ENCODE peak calls at places on chromosomes 4 and X, in ten cellular contexts. One of them, this sample, is unnamed.
A peak's percentile ranks its signal among the peaks of the same experiment; 100 is the strongest.

GRCh38 chr4:184021389-184021788 is 116.3 kb downstream of the STOX2 start:
- DNase-seq in NAMALWA: no peak
- DNase-seq in occipital lobe: no peak
- DNase-seq in ELR: no peak
- DNase-seq in NCI-H1694: no peak
- DNase-seq in activated T-cell treated with anti-CD3 and anti-CD28 coated beads for 24 hours: no peak
- DNase-seq in transverse colon: no peak
- DNase-seq in GM19239: no peak
- DNase-seq in tibial artery: no peak
- DNase-seq in neural progenitor cell: no peak
- DNase-seq in this sample: no peak

GRCh38 chr4:184534511-184535391 is 60.4 kb upstream of the IRF2 start:
- DNase-seq in NAMALWA: peak; percentile 73
- DNase-seq in occipital lobe: no peak
- DNase-seq in ELR: peak; percentile 59
- DNase-seq in NCI-H1694: no peak
- DNase-seq in activated T-cell treated with anti-CD3 and anti-CD28 coated beads for 24 hours: no peak
- DNase-seq in transverse colon: no peak
- DNase-seq in GM19239: peak; percentile 35
- DNase-seq in tibial artery: no peak
- DNase-seq in neural progenitor cell: no peak
- DNase-seq in this sample: no peak

GRCh38 chr4:8348071-8348470 is 78.5 kb downstream of the HTRA3 start:
- DNase-seq in NAMALWA: no peak
- DNase-seq in occipital lobe: no peak
- DNase-seq in ELR: no peak
- DNase-seq in NCI-H1694: no peak
- DNase-seq in activated T-cell treated with anti-CD3 and anti-CD28 coated beads for 24 hours: no peak
- DNase-seq in transverse colon: no peak
- DNase-seq in GM19239: no peak
- DNase-seq in tibial artery: peak; percentile 10
- DNase-seq in neural progenitor cell: no peak
- DNase-seq in this sample: no peak

GRCh38 chrX:78555401-78555980 is 103.6 kb downstream of the RTL3 start:
- DNase-seq in NAMALWA: peak; percentile 39
- DNase-seq in occipital lobe: no peak
- DNase-seq in ELR: peak; percentile 2
- DNase-seq in NCI-H1694: no peak
- DNase-seq in activated T-cell treated with anti-CD3 and anti-CD28 coated beads for 24 hours: no peak
- DNase-seq in transverse colon: no peak
- DNase-seq in GM19239: no peak
- DNase-seq in tibial artery: no peak
- DNase-seq in neural progenitor cell: no peak
- DNase-seq in this sample: no peak

GRCh38 chr4:14092741-14093140 is 465.2 kb upstream of the BOD1L1 start:
- DNase-seq in NAMALWA: no peak
- DNase-seq in occipital lobe: no peak
- DNase-seq in ELR: no peak
- DNase-seq in NCI-H1694: no peak
- DNase-seq in activated T-cell treated with anti-CD3 and anti-CD28 coated beads for 24 hours: no peak
- DNase-seq in transverse colon: no peak
- DNase-seq in GM19239: no peak
- DNase-seq in tibial artery: no peak
- DNase-seq in neural progenitor cell: no peak
- DNase-seq in this sample: no peak

GRCh38 chr4:164847967-164848649 is 28.9 kb upstream of the APELA start:
- DNase-seq in NAMALWA: no peak
- DNase-seq in occipital lobe: no peak
- DNase-seq in ELR: no peak
- DNase-seq in NCI-H1694: no peak
- DNase-seq in activated T-cell treated with anti-CD3 and anti-CD28 coated beads for 24 hours: no peak
- DNase-seq in transverse colon: no peak
- DNase-seq in GM19239: no peak
- DNase-seq in tibial artery: no peak
- DNase-seq in neural progenitor cell: no peak
- DNase-seq in this sample: no peak

GRCh38 chrX:140092121-140092520 is 126.8 kb upstream of the CXorf66 start:
- DNase-seq in NAMALWA: no peak
- DNase-seq in occipital lobe: no peak
- DNase-seq in ELR: no peak
- DNase-seq in NCI-H1694: no peak
- DNase-seq in activated T-cell treated with anti-CD3 and anti-CD28 coated beads for 24 hours: no peak
- DNase-seq in transverse colon: no peak
- DNase-seq in GM19239: no peak
- DNase-seq in tibial artery: no peak
- DNase-seq in neural progenitor cell: no peak
- DNase-seq in this sample: no peak

GRCh38 chr4:7817877-7818675 is 121.6 kb downstream of the AFAP1 start:
- DNase-seq in NAMALWA: no peak
- DNase-seq in occipital lobe: no peak
- DNase-seq in ELR: no peak
- DNase-seq in NCI-H1694: peak; percentile 94
- DNase-seq in activated T-cell treated with anti-CD3 and anti-CD28 coated beads for 24 hours: no peak
- DNase-seq in transverse colon: no peak
- DNase-seq in GM19239: no peak
- DNase-seq in tibial artery: no peak
- DNase-seq in neural progenitor cell: no peak
- DNase-seq in this sample: no peak

GRCh38 chrX:48598645-48599044 is 1.4 kb downstream of the WDR13 start:
- DNase-seq in NAMALWA: no peak
- DNase-seq in occipital lobe: no peak
- DNase-seq in ELR: no peak
- DNase-seq in NCI-H1694: no peak
- DNase-seq in activated T-cell treated with anti-CD3 and anti-CD28 coated beads for 24 hours: no peak
- DNase-seq in transverse colon: no peak
- DNase-seq in GM19239: no peak
- DNase-seq in tibial artery: no peak
- DNase-seq in neural progenitor cell: no peak
- DNase-seq in this sample: no peak

GRCh38 chrX:47483310-47484268 is 567 bp upstream of the ZNF41 start:
- DNase-seq in NAMALWA: no peak
- DNase-seq in occipital lobe: no peak
- DNase-seq in ELR: peak; percentile 58
- DNase-seq in NCI-H1694: no peak
- DNase-seq in activated T-cell treated with anti-CD3 and anti-CD28 coated beads for 24 hours: no peak
- DNase-seq in transverse colon: peak; percentile 16
- DNase-seq in GM19239: no peak
- DNase-seq in tibial artery: peak; percentile 34
- DNase-seq in neural progenitor cell: peak; percentile 52
- DNase-seq in this sample: no peak

GRCh38 chr4:41656572-41657301 is 91.8 kb downstream of the PHOX2B start:
- DNase-seq in NAMALWA: no peak
- DNase-seq in occipital lobe: no peak
- DNase-seq in ELR: no peak
- DNase-seq in NCI-H1694: no peak
- DNase-seq in activated T-cell treated with anti-CD3 and anti-CD28 coated beads for 24 hours: no peak
- DNase-seq in transverse colon: no peak
- DNase-seq in GM19239: no peak
- DNase-seq in tibial artery: peak; percentile 24
- DNase-seq in neural progenitor cell: no peak
- DNase-seq in this sample: no peak

GRCh38 chr4:116016201-116016600 is 902.8 kb upstream of the NDST4 start:
- DNase-seq in NAMALWA: no peak
- DNase-seq in occipital lobe: no peak
- DNase-seq in ELR: peak; percentile 70
- DNase-seq in NCI-H1694: no peak
- DNase-seq in activated T-cell treated with anti-CD3 and anti-CD28 coated beads for 24 hours: no peak
- DNase-seq in transverse colon: no peak
- DNase-seq in GM19239: no peak
- DNase-seq in tibial artery: no peak
- DNase-seq in neural progenitor cell: no peak
- DNase-seq in this sample: peak; percentile 88

GRCh38 chr4:152920768-152921167 is 15.4 kb upstream of the FHDC1 start:
- DNase-seq in NAMALWA: peak; percentile 19
- DNase-seq in occipital lobe: no peak
- DNase-seq in ELR: no peak
- DNase-seq in NCI-H1694: no peak
- DNase-seq in activated T-cell treated with anti-CD3 and anti-CD28 coated beads for 24 hours: no peak
- DNase-seq in transverse colon: no peak
- DNase-seq in GM19239: no peak
- DNase-seq in tibial artery: no peak
- DNase-seq in neural progenitor cell: no peak
- DNase-seq in this sample: no peak

GRCh38 chrX:53312946-53313745 is 31.8 kb upstream of the IQSEC2 start:
- DNase-seq in NAMALWA: peak; percentile 69
- DNase-seq in occipital lobe: peak; percentile 14
- DNase-seq in ELR: peak; percentile 80
- DNase-seq in NCI-H1694: peak; percentile 46
- DNase-seq in activated T-cell treated with anti-CD3 and anti-CD28 coated beads for 24 hours: peak; percentile 38
- DNase-seq in transverse colon: peak; percentile 76
- DNase-seq in GM19239: peak; percentile 35
- DNase-seq in tibial artery: peak; percentile 48
- DNase-seq in neural progenitor cell: peak; percentile 57
- DNase-seq in this sample: peak; percentile 70

GRCh38 chrX:97597954-97598353 is 714.2 kb downstream of the RPA4 start:
- DNase-seq in NAMALWA: no peak
- DNase-seq in occipital lobe: no peak
- DNase-seq in ELR: no peak
- DNase-seq in NCI-H1694: no peak
- DNase-seq in activated T-cell treated with anti-CD3 and anti-CD28 coated beads for 24 hours: peak; percentile 7
- DNase-seq in transverse colon: no peak
- DNase-seq in GM19239: no peak
- DNase-seq in tibial artery: no peak
- DNase-seq in neural progenitor cell: peak; percentile 13
- DNase-seq in this sample: no peak

This sample was measured in mucosa of gallbladder.